ENCODE peak calls at places on chromosome 20, in eight cellular contexts. K is SK-N-SH, P is GM23338, Z is stomach, T is GM12891, H is transverse colon, S is HCT116, B is breast epithelium. X is an unnamed sample.

GRCh38 chr20:45012682-45013302 is 46.5 kb downstream of the STK4 start:
- DNase-seq in K (no peak), P (peak; percentile 54), Z (no peak), T (no peak), H (no peak), S (no peak), B (no peak), X (no peak)

GRCh38 chr20:43432498-43432897 is 25.2 kb upstream of the SRSF6 start:
- DNase-seq in K (no peak), P (no peak), Z (no peak), T (no peak), H (no peak), S (no peak), B (no peak), X (no peak)

GRCh38 chr20:44477151-44477550 is 1.5 kb downstream of the TTPAL start:
- DNase-seq in K (no peak), P (no peak), Z (no peak), T (no peak), H (no peak), S (no peak), B (no peak), X (no peak)

GRCh38 chr20:62349537-62350097 is 17.5 kb downstream of the LAMA5 start:
- DNase-seq in K (no peak), P (no peak), Z (no peak), T (no peak), H (no peak), S (no peak), B (no peak), X (no peak)

GRCh38 chr20:14829897-14830296 is 492.5 kb upstream of the FLRT3 start:
- DNase-seq in K (no peak), P (no peak), Z (no peak), T (no peak), H (no peak), S (no peak), B (no peak), X (no peak)

GRCh38 chr20:90651-91050 is 3.2 kb downstream of the DEFB125 start:
- DNase-seq in K (no peak), P (no peak), Z (no peak), T (no peak), H (no peak), S (no peak), B (no peak), X (no peak)

GRCh38 chr20:3890999-3891929 is 2.1 kb downstream of the PANK2 start:
- DNase-seq in K (no peak), P (no peak), Z (no peak), T (no peak), H (no peak), S (no peak), B (no peak), X (peak; percentile 48)

GRCh38 chr20:10521068-10521834 is 86.1 kb downstream of the SLX4IP start:
- DNase-seq in K (no peak), P (no peak), Z (no peak), T (no peak), H (no peak), S (no peak), B (no peak), X (peak; percentile 82)

GRCh38 chr20:59603727-59604608 is at the start of gene PHACTR3:
- DNase-seq in K (peak; percentile 94), P (peak; percentile 74), Z (no peak), T (no peak), H (no peak), S (no peak), B (no peak), X (no peak)

GRCh38 chr20:10113746-10114145 is 79.0 kb downstream of the ANKEF1 start:
- DNase-seq in K (no peak), P (no peak), Z (no peak), T (no peak), H (no peak), S (no peak), B (no peak), X (no peak)

GRCh38 chr20:21361266-21361665 is 36.1 kb downstream of the NKX2-4 start:
- DNase-seq in K (no peak), P (no peak), Z (no peak), T (no peak), H (no peak), S (no peak), B (no peak), X (no peak)

GRCh38 chr20:39893013-39893685 is 795.9 kb downstream of the MAFB start:
- DNase-seq in K (no peak), P (peak; percentile 28), Z (no peak), T (no peak), H (no peak), S (no peak), B (no peak), X (no peak)

GRCh38 chr20:34364013-34364382 is 925 bp downstream of the ITCH start:
- DNase-seq in K (no peak), P (no peak), Z (no peak), T (no peak), H (no peak), S (no peak), B (no peak), X (no peak)

GRCh38 chr20:39880890-39881289 is 808.1 kb downstream of the MAFB start:
- DNase-seq in K (peak; percentile 8), P (peak; percentile 50), Z (no peak), T (no peak), H (no peak), S (no peak), B (no peak), X (no peak)

GRCh38 chr20:40860487-40860902 is 168.1 kb upstream of the TOP1 start:
- DNase-seq in K (no peak), P (no peak), Z (no peak), T (no peak), H (no peak), S (peak; percentile 85), B (peak; percentile 33), X (no peak)

GRCh38 chr20:38139919-38140753 is 24.9 kb downstream of the TGM2 start:
- DNase-seq in K (peak; percentile 84), P (no peak), Z (no peak), T (no peak), H (peak; percentile 47), S (no peak), B (no peak), X (peak; percentile 25)

GRCh38 chr20:44745560-44746366 is at the start of gene KCNK15:
- DNase-seq in K (peak; percentile 71), P (peak; percentile 73), Z (peak; percentile 62), T (peak; percentile 43), H (peak; percentile 34), S (no peak), B (peak; percentile 28), X (peak; percentile 77)

GRCh38 chr20:59042151-59042795 is at the start of gene PRELID3B:
- DNase-seq in K (peak; percentile 69), P (peak; percentile 50), Z (no peak), T (no peak), H (peak; percentile 64), S (no peak), B (no peak), X (peak; percentile 77)

GRCh38 chr20:1423625-1424106 is 30.8 kb upstream of the FKBP1A start:
- DNase-seq in K (no peak), P (peak; percentile 98), Z (peak; percentile 77), T (no peak), H (peak; percentile 65), S (peak; percentile 67), B (no peak), X (no peak)

GRCh38 chr20:51059862-51060261 is 37.0 kb upstream of the KCNG1 start:
- DNase-seq in K (no peak), P (no peak), Z (no peak), T (no peak), H (no peak), S (no peak), B (no peak), X (no peak)

GRCh38 chr20:35196313-35196712 is 24.4 kb downstream of the PROCR start:
- DNase-seq in K (no peak), P (no peak), Z (no peak), T (no peak), H (no peak), S (no peak), B (no peak), X (no peak)

GRCh38 chr20:15616626-15617025 is 956.6 kb downstream of the KIF16B start:
- DNase-seq in K (no peak), P (no peak), Z (no peak), T (no peak), H (no peak), S (no peak), B (no peak), X (no peak)

GRCh38 chr20:44618318-44618731 is 33.2 kb downstream of the ADA start:
- DNase-seq in K (no peak), P (no peak), Z (peak; percentile 69), T (no peak), H (peak; percentile 51), S (no peak), B (no peak), X (no peak)

GRCh38 chr20:64036346-64037198 is 590 bp downstream of the C20orf204 start:
- DNase-seq in K (no peak), P (no peak), Z (no peak), T (no peak), H (no peak), S (no peak), B (no peak), X (no peak)
- TF ChIP-seq POLR2AphosphoS5 in K (no peak), P (no peak), Z (no peak), T (peak; percentile 80), H (no peak), S (no peak), B (no peak), X (no peak)

DNA sequence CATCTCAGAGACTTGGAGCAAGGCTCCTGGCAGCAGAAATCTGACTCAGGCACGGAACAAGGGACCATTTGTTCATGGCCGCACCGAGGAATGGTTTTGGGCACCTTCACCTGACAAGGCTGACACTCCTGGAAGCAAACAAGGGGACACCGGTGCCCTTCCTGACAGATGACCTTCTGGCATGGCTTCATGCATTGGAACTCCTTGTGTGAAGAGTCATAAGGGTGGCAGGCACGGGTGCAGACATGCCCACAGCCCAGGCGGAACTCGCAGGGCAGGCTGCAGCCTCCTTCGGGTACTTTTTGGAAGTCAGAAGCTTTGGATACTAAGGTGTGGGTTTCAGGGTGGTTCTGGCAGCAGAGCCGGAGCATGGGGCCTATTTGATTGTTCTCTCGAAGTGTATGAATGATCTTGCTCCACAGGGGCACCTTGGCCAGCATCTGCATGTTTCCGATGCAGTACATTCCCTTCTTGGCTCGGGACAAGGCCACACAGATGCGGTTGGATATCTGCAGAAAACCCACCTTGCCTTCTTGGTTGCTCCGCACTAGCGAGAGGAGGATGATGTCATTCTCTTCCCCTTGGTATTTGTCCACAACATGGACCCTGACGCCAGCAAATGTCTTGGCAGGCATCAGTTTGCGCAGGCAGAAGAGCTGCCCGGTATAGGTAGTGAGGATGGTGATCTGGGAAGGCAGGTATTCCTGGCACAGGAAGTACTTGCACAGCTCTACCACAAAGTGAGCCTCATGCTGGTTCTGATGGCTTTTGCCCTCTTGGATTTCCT is 28.8 kb downstream of the ZNFX1 start:
- DNase-seq in K (no peak), P (peak; percentile 12), Z (no peak), T (no peak), H (no peak), S (no peak), B (no peak), X (no peak)
- TF ChIP-seq POLR2AphosphoS5 in K (no peak), P (no peak), Z (no peak), T (no peak), H (no peak), S (no peak), B (no peak), X (no peak)

GRCh38 chr20:57547250-57547649 is 13.7 kb upstream of the PCK1 start:
- DNase-seq in K (no peak), P (no peak), Z (no peak), T (no peak), H (no peak), S (no peak), B (no peak), X (peak; percentile 57)
- TF ChIP-seq POLR2AphosphoS5 in K (no peak), P (no peak), Z (no peak), T (no peak), H (no peak), S (no peak), B (no peak), X (no peak)

GRCh38 chr20:32018269-32019155 is 8.3 kb downstream of the CCM2L start:
- DNase-seq in K (peak; percentile 96), P (peak; percentile 95), Z (peak; percentile 75), T (peak; percentile 57), H (peak; percentile 71), S (peak; percentile 81), B (peak; percentile 53), X (no peak)
- TF ChIP-seq POLR2AphosphoS5 in K (no peak), P (peak; percentile 64), Z (no peak), T (no peak), H (no peak), S (peak; percentile 58), B (no peak), X (no peak)